ENCODE peak calls at places on chromosomes 16 and 17, in four cellular contexts. O, U, S and I are unnamed samples.

GRCh38 chr16:2095918-2096582 is 39.6 kb downstream of the PKD1 start:
- DNase-seq in O (no peak), U (no peak), S (no peak), I (no peak)

GRCh38 chr16:84725481-84726078 is 25.8 kb downstream of the USP10 start:
- DNase-seq in O (no peak), U (no peak), S (no peak), I (no peak)

GRCh38 chr16:89369266-89369895 is 121.0 kb downstream of the ANKRD11 start:
- DNase-seq in O (no peak), U (no peak), S (no peak), I (no peak)

GRCh38 chr16:57041182-57042156 is 50.9 kb upstream of the CPNE2 start:
- DNase-seq in O (no peak), U (no peak), S (no peak), I (no peak)

GRCh38 chr16:86665319-86665675 is 86.9 kb downstream of the FOXL1 start:
- DNase-seq in O (no peak), U (peak; percentile 47), S (peak; percentile 84), I (no peak)

GRCh38 chr17:57257911-57258885 is 1.9 kb downstream of the MSI2 start:
- DNase-seq in O (no peak), U (peak; percentile 54), S (peak; percentile 8), I (no peak)

GRCh38 chr16:50354629-50355456 is 13.9 kb downstream of the BRD7 start:
- DNase-seq in O (no peak), U (peak; percentile 23), S (peak; percentile 50), I (no peak)

GRCh38 chr16:79715088-79715487 is 114.6 kb upstream of the MAF start:
- DNase-seq in O (no peak), U (no peak), S (no peak), I (no peak)

GRCh38 chr16:58652741-58653140 is 23.1 kb upstream of the CNOT1 start:
- DNase-seq in O (no peak), U (peak; percentile 38), S (peak; percentile 32), I (no peak)

GRCh38 chr17:8997994-8998628 is 23.2 kb upstream of the NTN1 start:
- DNase-seq in O (no peak), U (peak; percentile 68), S (peak; percentile 34), I (peak; percentile 70)

GRCh38 chr16:14418795-14419225 is 211.2 kb downstream of the PARN start:
- DNase-seq in O (no peak), U (peak; percentile 52), S (peak; percentile 33), I (no peak)

GRCh38 chr16:52546291-52546941 is 527 bp downstream of the TOX3 start:
- DNase-seq in O (no peak), U (no peak), S (no peak), I (no peak)

GRCh38 chr16:87361916-87362619 is 21.5 kb downstream of the FBXO31 start:
- DNase-seq in O (no peak), U (no peak), S (no peak), I (no peak)

GRCh38 chr17:51860934-51861561 is 297.5 kb downstream of the CA10 start:
- DNase-seq in O (no peak), U (peak; percentile 9), S (no peak), I (no peak)

GRCh38 chr17:68457168-68457538 is at the start of gene WIPI1:
- DNase-seq in O (peak; percentile 61), U (no peak), S (peak; percentile 23), I (peak; percentile 62)

GRCh38 chr17:9937164-9937835 is 32.2 kb upstream of the RCVRN start:
- DNase-seq in O (peak; percentile 50), U (peak; percentile 52), S (peak; percentile 51), I (no peak)

GRCh38 chr17:17484451-17484899 is 7.7 kb downstream of the MED9 start:
- DNase-seq in O (no peak), U (no peak), S (no peak), I (no peak)

GRCh38 chr16:8877894-8878522 is 4.1 kb upstream of the LITAFD start:
- DNase-seq in O (no peak), U (no peak), S (no peak), I (no peak)

GRCh38 chr17:80927791-80928216 is 63.8 kb upstream of the CHMP6 start:
- DNase-seq in O (no peak), U (peak; percentile 72), S (no peak), I (no peak)

GRCh38 chr16:12891836-12892235 is 9.6 kb upstream of the SHISA9 start:
- DNase-seq in O (no peak), U (no peak), S (no peak), I (no peak)

GRCh38 chr16:84482951-84483881 is 21.2 kb downstream of the MEAK7 start:
- DNase-seq in O (no peak), U (no peak), S (no peak), I (no peak)

GRCh38 chr17:54085934-54086333 is 263.2 kb downstream of the KIF2B start:
- DNase-seq in O (no peak), U (peak; percentile 21), S (no peak), I (no peak)

GRCh38 chr16:2715519-2715918 is 4.5 kb downstream of the PRSS27 start:
- DNase-seq in O (peak; percentile 44), U (peak; percentile 66), S (peak; percentile 33), I (peak; percentile 70)

GRCh38 chr16:81466351-81466960 is 21.8 kb downstream of the CMIP start:
- DNase-seq in O (no peak), U (peak; percentile 52), S (peak; percentile 88), I (no peak)

GRCh38 chr17:42684033-42684625 is 1.8 kb downstream of the CNTNAP1 start:
- DNase-seq in O (no peak), U (no peak), S (no peak), I (no peak)

GRCh38 chr17:48558731-48559608 is 14.1 kb upstream of the HOXB2 start:
- DNase-seq in O (no peak), U (no peak), S (peak; percentile 30), I (no peak)
- TF ChIP-seq CTCF in O (no peak), U (no peak), S (no peak), I (no peak)

DNA sequence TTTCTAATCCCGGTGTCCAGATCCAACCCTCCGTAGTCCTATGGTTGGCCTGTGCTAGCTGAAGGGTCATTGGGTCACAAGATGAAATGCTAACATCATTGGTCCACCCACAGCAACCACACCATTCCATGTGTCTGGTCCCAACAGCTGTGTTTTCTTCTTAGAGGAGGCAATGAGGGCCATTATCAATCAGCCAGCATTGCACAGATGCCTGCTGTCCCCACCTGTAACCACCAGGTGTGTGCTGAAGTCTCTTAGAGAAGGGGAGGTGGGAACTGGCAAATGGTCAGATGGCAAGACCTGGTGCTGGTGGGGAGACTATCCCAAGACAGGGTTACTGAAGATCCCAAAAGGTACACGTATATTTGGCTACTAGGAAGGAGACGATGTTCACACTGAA is 37.4 kb downstream of the HIC1 start:
- DNase-seq in O (no peak), U (no peak), S (no peak), I (no peak)
- TF ChIP-seq CTCF in O (no peak), U (no peak), S (no peak), I (no peak)

DNA sequence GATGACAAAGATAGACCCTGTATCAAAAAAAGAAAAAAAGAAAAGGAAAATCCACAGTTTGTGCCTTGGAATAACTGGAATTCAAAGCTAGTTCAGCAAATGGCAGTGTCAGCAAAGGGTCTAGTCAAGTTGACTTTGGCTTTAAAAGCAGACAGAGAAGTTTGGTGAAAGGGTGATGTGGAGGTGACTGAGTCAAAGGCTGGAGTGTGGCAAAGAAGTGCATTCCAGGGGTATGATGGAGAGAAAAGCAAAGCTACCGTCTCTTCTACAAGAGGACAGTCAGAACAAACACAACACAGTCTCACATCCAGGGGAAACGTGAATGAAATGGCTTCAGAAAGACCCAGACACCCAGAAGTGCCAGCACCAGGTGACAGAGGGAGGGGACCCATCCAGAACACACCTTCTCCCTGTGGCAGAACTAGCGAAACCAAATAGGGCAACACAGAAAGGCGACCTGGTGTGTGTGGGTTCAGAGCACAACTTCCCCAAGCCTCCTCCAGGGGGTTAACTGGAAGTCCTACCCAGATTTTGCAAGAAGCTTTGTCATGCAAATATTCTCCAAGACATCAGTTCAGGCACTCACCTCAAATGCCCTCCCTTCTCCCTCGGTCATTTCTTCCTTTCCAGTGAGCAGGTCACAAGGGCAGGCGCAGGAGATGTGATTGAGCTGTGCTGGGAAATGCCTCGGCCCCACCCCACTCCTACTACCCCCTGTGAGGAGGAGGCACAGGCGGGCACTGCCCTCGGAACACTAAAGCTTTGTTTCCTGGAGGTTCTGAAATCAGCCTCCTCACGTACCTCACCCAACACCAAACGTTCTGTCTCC is 481.9 kb downstream of the SOX9 start:
- DNase-seq in O (no peak), U (peak; percentile 58), S (peak; percentile 40), I (no peak)
- TF ChIP-seq CTCF in O (no peak), U (peak; percentile 41), S (peak; percentile 36), I (peak; percentile 27)

GRCh38 chr16:69481901-69482341 is 57.5 kb downstream of the CYB5B start:
- DNase-seq in O (peak; percentile 73), U (peak; percentile 88), S (peak; percentile 93), I (no peak)
- TF ChIP-seq CTCF in O (no peak), U (peak; percentile 30), S (peak; percentile 16), I (no peak)

GRCh38 chr16:72012607-72013006 is 4.1 kb downstream of the DHODH start:
- DNase-seq in O (no peak), U (no peak), S (no peak), I (no peak)

GRCh38 chr16:72009779-72010178 is 1.2 kb downstream of the DHODH start:
- DNase-seq in O (no peak), U (no peak), S (no peak), I (no peak)

GRCh38 chr16:72013888-72014538 is 5.5 kb downstream of the DHODH start:
- DNase-seq in O (peak; percentile 66), U (peak; percentile 82), S (no peak), I (no peak)

GRCh38 chr16:72013389-72013788 is 4.8 kb downstream of the DHODH start:
- DNase-seq in O (peak; percentile 37), U (peak; percentile 74), S (peak; percentile 19), I (no peak)

DNA sequence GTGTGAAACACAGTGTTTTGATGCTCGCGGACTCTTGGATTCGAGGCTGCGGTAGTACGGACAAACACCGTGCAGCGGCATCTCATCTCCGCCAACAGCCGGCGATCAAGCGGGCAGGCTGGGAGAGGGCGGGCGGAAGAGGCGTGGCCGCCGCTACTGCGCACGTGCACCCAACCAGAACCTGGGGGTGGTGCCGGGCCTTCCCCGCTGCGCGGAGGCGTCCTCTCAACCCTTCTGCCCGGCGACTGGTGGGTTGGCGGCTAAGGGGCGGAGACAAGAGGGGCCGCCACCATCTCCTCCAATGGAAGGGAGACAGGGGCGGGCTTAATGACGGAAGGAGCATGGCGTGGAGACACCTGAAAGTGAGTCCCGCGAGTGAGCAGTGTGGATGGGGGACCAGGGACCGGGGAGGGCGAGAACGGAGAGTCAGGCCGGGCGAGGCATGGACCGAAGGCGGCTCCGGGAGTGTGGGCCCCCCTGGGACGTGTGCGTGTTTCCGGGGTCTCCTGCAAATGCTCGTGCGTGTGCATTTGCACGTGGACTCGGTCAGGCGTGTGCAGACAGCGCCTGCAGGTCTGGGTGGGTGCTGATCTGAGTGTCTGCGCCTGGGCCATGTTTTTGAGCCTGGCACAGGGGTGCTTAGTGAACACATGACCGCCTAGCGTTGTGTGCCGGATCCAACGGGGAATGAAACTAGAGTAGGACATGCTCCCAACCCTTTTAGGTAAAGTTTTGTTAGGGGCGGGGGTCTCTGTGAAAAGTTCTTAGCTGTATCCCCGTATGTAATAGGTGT is at the start of gene DHODH:
- DNase-seq in O (peak; percentile 96), U (peak; percentile 99), S (peak; percentile 95), I (peak; percentile 98)
- TF ChIP-seq CTCF in O (no peak), U (peak; percentile 12), S (no peak), I (no peak)